ENCODE peak calls at places on chromosomes 16 and 17, in nine cellular contexts. R, J, Y, Z, C, U, Q, D and N are unnamed samples.

GRCh38 chr17:67082110-67082509 is 37.8 kb downstream of the CACNG1 start:
- DNase-seq in R (no peak), J (no peak), Y (no peak), Z (no peak), C (no peak), U (no peak), Q (no peak), D (no peak), N (no peak)

GRCh38 chr16:81480856-81481821 is 36.5 kb downstream of the CMIP start:
- DNase-seq in R (no peak), J (no peak), Y (no peak), Z (peak; percentile 63), C (peak; percentile 58), U (no peak), Q (no peak), D (no peak), N (no peak)

GRCh38 chr16:80503144-80503543 is 37.6 kb upstream of the DYNLRB2 start:
- DNase-seq in R (no peak), J (no peak), Y (no peak), Z (no peak), C (no peak), U (no peak), Q (no peak), D (no peak), N (no peak)

GRCh38 chr16:86558355-86559193 is 3.5 kb upstream of the MTHFSD start:
- DNase-seq in R (no peak), J (no peak), Y (no peak), Z (no peak), C (no peak), U (no peak), Q (no peak), D (no peak), N (no peak)

GRCh38 chr17:77735341-77736206 is 222.9 kb upstream of the TNRC6C start:
- DNase-seq in R (peak; percentile 49), J (no peak), Y (peak; percentile 5), Z (peak; percentile 49), C (no peak), U (peak; percentile 48), Q (no peak), D (no peak), N (no peak)

GRCh38 chr16:89574681-89575246 is 794 bp upstream of the CPNE7 start:
- DNase-seq in R (peak; percentile 44), J (peak; percentile 42), Y (peak; percentile 52), Z (no peak), C (peak; percentile 49), U (peak; percentile 22), Q (no peak), D (no peak), N (peak; percentile 88)

GRCh38 chr16:11685844-11686618 is 17.8 kb downstream of the SNN start:
- DNase-seq in R (no peak), J (no peak), Y (no peak), Z (no peak), C (no peak), U (no peak), Q (no peak), D (no peak), N (no peak)

GRCh38 chr16:59296888-59297287 is 562.8 kb upstream of the GOT2 start:
- DNase-seq in R (no peak), J (no peak), Y (no peak), Z (no peak), C (no peak), U (no peak), Q (no peak), D (no peak), N (no peak)

GRCh38 chr17:74757502-74757901 is 9.1 kb downstream of the NHERF1 start:
- DNase-seq in R (no peak), J (no peak), Y (no peak), Z (peak; percentile 46), C (no peak), U (no peak), Q (no peak), D (no peak), N (no peak)